ENCODE peak calls at places on chromosomes 2 and 18, in five cellular contexts. M is fibroblast of lung, I is H9, T is IMR-90, L is colonic mucosa. E is an unnamed sample. For H3K27me3, the result is how much of the 10 kb centered on the place peaks cover.

GRCh38 chr2:33426666-33427231 is 49.7 kb upstream of the RASGRP3 start:
- DNase-seq in L (no peak), I (no peak), T (peak), M (peak), E (no peak)

GRCh38 chr2:9644021-9644420 is 13.2 kb upstream of the YWHAQ start:
- DNase-seq in L (no peak), I (no peak), T (no peak), M (no peak), E (no peak)

GRCh38 chr2:190837417-190837816 is 43.2 kb upstream of the GLS start:
- DNase-seq in I (no peak), M (peak), T (peak), L (no peak), E (no peak)

GRCh38 chr18:73980289-73980979 is 167.2 kb downstream of the FBXO15 start:
- DNase-seq in M (no peak), I (peak), T (peak), L (no peak), E (peak)

GRCh38 chr2:69493268-69493667 is 56.0 kb upstream of the NFU1 start:
- DNase-seq in I (peak), L (peak), M (no peak), T (no peak), E (no peak)

GRCh38 chr18:43563780-43564179 is 286.5 kb upstream of the SYT4 start:
- DNase-seq in T (peak), M (peak), L (no peak), I (peak), E (peak)

GRCh38 chr2:209771474-209772292 is at the start of gene UNC80:
- DNase-seq in L (peak), I (peak), M (peak), T (peak), E (peak)

GRCh38 chr18:35949903-35950627 is 22.4 kb upstream of the RMP24 start:
- DNase-seq in M (peak), L (peak), I (peak), T (peak), E (peak)

GRCh38 chr2:190927257-190927656 is 46.6 kb downstream of the GLS start:
- DNase-seq in M (no peak), I (no peak), L (no peak), T (peak), E (peak)

GRCh38 chr2:186303091-186303490 is 183.0 kb upstream of the ZC3H15 start:
- DNase-seq in M (no peak), I (no peak), L (no peak), T (no peak), E (no peak)

GRCh38 chr2:158489366-158490112 is 32.8 kb downstream of the PKP4 start:
- DNase-seq in I (no peak), T (no peak), M (no peak), L (no peak), E (peak)

GRCh38 chr2:96261328-96262003 is 4.3 kb downstream of the TMEM127 start:
- DNase-seq in T (no peak), M (no peak), I (no peak), L (no peak), E (no peak)
- H3K9ac ChIP-seq in T (no peak), M (no peak), I (no peak), L (peak), E (no peak)

DNA sequence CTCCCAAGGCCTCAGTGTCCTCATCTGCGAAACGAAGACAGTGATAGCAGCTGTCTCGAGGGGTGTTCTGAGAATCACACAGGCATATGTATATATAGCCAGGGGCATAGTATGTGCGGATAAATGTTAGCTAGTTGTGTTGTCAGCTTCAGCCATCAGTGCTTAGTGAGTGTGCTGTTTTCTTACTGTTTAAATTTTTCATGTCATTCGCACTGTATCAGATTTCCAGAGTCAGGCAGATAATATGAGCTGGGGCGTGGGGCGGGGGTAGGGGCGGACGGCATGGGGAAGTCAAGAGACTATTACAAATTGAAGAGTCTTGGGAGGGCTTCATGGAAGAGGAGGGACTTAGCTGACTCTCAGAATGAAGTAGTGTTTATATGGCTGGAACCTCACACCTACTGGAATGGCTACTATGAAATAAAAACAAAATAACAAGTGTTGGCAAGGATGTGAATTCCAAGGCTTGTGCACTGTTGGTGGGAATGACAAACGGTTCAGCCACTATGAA is 7.0 kb downstream of the TRAPPC12 start:
- DNase-seq in I (no peak), T (peak), L (no peak), M (peak), E (no peak)
- H3K27me3 ChIP-seq in I (under half), T (under half), L (under half), M (under half), E (under half)

DNA sequence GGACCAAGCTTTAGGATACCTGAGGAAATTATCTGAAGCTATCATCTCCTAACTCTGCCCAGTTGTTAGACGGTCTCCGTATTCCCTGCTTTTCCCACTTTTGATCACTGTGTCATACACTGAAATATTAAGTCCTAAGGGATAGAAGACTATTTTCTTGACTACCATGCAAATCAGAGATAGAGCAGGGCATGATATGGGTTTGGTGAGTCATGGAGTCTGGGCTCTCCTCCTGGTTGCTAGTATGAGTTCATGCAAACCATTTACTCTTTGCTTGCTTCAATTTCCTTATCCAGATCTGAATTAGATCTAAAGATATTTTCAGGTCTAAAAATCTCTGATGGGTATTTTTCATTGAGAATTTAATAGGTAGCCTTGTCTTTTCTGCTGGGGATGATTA is 55.0 kb downstream of the EHBP1 start:
- DNase-seq in T (peak), M (peak), I (no peak), L (no peak), E (no peak)
- H3K9ac ChIP-seq in T (no peak), M (no peak), I (no peak), L (no peak), E (no peak)

GRCh38 chr2:170377469-170378207 is 199.7 kb downstream of the MYO3B start:
- DNase-seq in M (peak), L (peak), I (no peak), T (no peak), E (no peak)

GRCh38 chr2:170386554-170386953 is 208.6 kb downstream of the MYO3B start:
- DNase-seq in I (no peak), L (no peak), M (no peak), T (no peak), E (no peak)

GRCh38 chr2:170380267-170380666 is 202.3 kb downstream of the MYO3B start:
- DNase-seq in I (no peak), T (no peak), M (no peak), L (no peak), E (no peak)

DNA sequence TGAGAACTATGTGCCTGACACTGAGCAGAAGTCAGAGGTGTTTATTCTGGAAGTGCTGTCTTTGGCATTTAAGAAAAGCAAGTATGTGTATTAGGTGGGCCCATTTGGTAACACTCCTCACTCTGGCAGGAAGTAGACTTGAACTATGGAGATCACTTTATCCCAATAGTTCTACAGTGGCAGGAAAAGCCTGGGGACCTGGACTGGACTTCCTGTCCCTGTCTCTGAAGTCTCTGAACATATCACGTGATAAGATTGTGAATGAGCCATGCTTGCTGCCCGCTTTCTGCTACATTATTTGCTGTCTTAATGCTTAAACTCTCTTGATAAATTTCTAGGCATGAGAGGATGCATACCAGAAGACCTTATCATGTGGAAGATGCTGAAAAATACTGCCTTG is 203.7 kb downstream of the MYO3B start:
- DNase-seq in T (no peak), M (no peak), I (no peak), L (no peak), E (no peak)
- H3K27me3 ChIP-seq in T (under half), M (under half), I (under half), L (under half), E (under half)

E was measured in endodermal cell.